ENCODE peak calls at places on chromosomes 13 and 19, in nine cellular contexts. One of them, this sample, is unnamed.

GRCh38 chr19:944171-944567 is 18.3 kb downstream of the ARID3A start:
- DNase-seq in A549: no peak
- DNase-seq in breast epithelium: no peak
- DNase-seq in psoas muscle: no peak
- DNase-seq in lower lobe of right lung: no peak
- DNase-seq in IMR-90: no peak
- DNase-seq in pancreas: no peak
- DNase-seq in astrocyte: no peak
- DNase-seq in naive thymus-derived CD4-positive, alpha-beta T cell: no peak
- DNase-seq in this sample: peak; percentile 71

GRCh38 chr19:47600246-47601179 is 8.4 kb upstream of the BICRA start:
- DNase-seq in A549: peak; percentile 99
- DNase-seq in breast epithelium: peak; percentile 100
- DNase-seq in psoas muscle: peak; percentile 100
- DNase-seq in lower lobe of right lung: peak; percentile 100
- DNase-seq in IMR-90: peak; percentile 98
- DNase-seq in pancreas: peak; percentile 100
- DNase-seq in astrocyte: peak; percentile 94
- DNase-seq in naive thymus-derived CD4-positive, alpha-beta T cell: peak; percentile 94
- DNase-seq in this sample: peak; percentile 100

GRCh38 chr13:36750461-36750860 is 68.6 kb upstream of the RFXAP start:
- DNase-seq in A549: no peak
- DNase-seq in breast epithelium: no peak
- DNase-seq in psoas muscle: no peak
- DNase-seq in lower lobe of right lung: no peak
- DNase-seq in IMR-90: no peak
- DNase-seq in pancreas: no peak
- DNase-seq in astrocyte: peak; percentile 19
- DNase-seq in naive thymus-derived CD4-positive, alpha-beta T cell: no peak
- DNase-seq in this sample: no peak

GRCh38 chr19:16637535-16637934 is 9.5 kb upstream of the MED26 start:
- DNase-seq in A549: no peak
- DNase-seq in breast epithelium: no peak
- DNase-seq in psoas muscle: no peak
- DNase-seq in lower lobe of right lung: no peak
- DNase-seq in IMR-90: peak; percentile 27
- DNase-seq in pancreas: no peak
- DNase-seq in astrocyte: no peak
- DNase-seq in naive thymus-derived CD4-positive, alpha-beta T cell: no peak
- DNase-seq in this sample: no peak

GRCh38 chr13:33194820-33195692 is 90.5 kb downstream of the STARD13 start:
- DNase-seq in A549: peak; percentile 46
- DNase-seq in breast epithelium: no peak
- DNase-seq in psoas muscle: no peak
- DNase-seq in lower lobe of right lung: no peak
- DNase-seq in IMR-90: peak; percentile 96
- DNase-seq in pancreas: peak; percentile 47
- DNase-seq in astrocyte: peak; percentile 95
- DNase-seq in naive thymus-derived CD4-positive, alpha-beta T cell: no peak
- DNase-seq in this sample: no peak

GRCh38 chr13:100602472-100603142 is 14.0 kb upstream of the GGACT start:
- DNase-seq in A549: no peak
- DNase-seq in breast epithelium: no peak
- DNase-seq in psoas muscle: no peak
- DNase-seq in lower lobe of right lung: no peak
- DNase-seq in IMR-90: no peak
- DNase-seq in pancreas: no peak
- DNase-seq in astrocyte: peak; percentile 8
- DNase-seq in naive thymus-derived CD4-positive, alpha-beta T cell: no peak
- DNase-seq in this sample: no peak

GRCh38 chr13:23460309-23460708 is 26.8 kb upstream of the SACS start:
- DNase-seq in A549: no peak
- DNase-seq in breast epithelium: no peak
- DNase-seq in psoas muscle: no peak
- DNase-seq in lower lobe of right lung: no peak
- DNase-seq in IMR-90: no peak
- DNase-seq in pancreas: no peak
- DNase-seq in astrocyte: no peak
- DNase-seq in naive thymus-derived CD4-positive, alpha-beta T cell: no peak
- DNase-seq in this sample: no peak

GRCh38 chr13:33096886-33097610 is 80.8 kb downstream of the KL start:
- DNase-seq in A549: no peak
- DNase-seq in breast epithelium: no peak
- DNase-seq in psoas muscle: no peak
- DNase-seq in lower lobe of right lung: no peak
- DNase-seq in IMR-90: no peak
- DNase-seq in pancreas: no peak
- DNase-seq in astrocyte: no peak
- DNase-seq in naive thymus-derived CD4-positive, alpha-beta T cell: no peak
- DNase-seq in this sample: no peak

GRCh38 chr13:106513025-106513424 is 22.4 kb downstream of the EFNB2 start:
- DNase-seq in A549: no peak
- DNase-seq in breast epithelium: no peak
- DNase-seq in psoas muscle: no peak
- DNase-seq in lower lobe of right lung: no peak
- DNase-seq in IMR-90: peak; percentile 45
- DNase-seq in pancreas: no peak
- DNase-seq in astrocyte: peak; percentile 73
- DNase-seq in naive thymus-derived CD4-positive, alpha-beta T cell: no peak
- DNase-seq in this sample: no peak

GRCh38 chr13:39637890-39638289 is 17.6 kb upstream of the COG6 start:
- DNase-seq in A549: no peak
- DNase-seq in breast epithelium: no peak
- DNase-seq in psoas muscle: no peak
- DNase-seq in lower lobe of right lung: no peak
- DNase-seq in IMR-90: no peak
- DNase-seq in pancreas: no peak
- DNase-seq in astrocyte: no peak
- DNase-seq in naive thymus-derived CD4-positive, alpha-beta T cell: no peak
- DNase-seq in this sample: no peak
- H3K9me3 ChIP-seq in A549: no peaks in the 10 kb centered on the region
- H3K9me3 ChIP-seq in breast epithelium: no peaks in the 10 kb centered on the region
- H3K9me3 ChIP-seq in psoas muscle: no peaks in the 10 kb centered on the region
- H3K9me3 ChIP-seq in lower lobe of right lung: no peaks in the 10 kb centered on the region
- H3K9me3 ChIP-seq in IMR-90: no peaks in the 10 kb centered on the region
- H3K9me3 ChIP-seq in pancreas: no peaks in the 10 kb centered on the region
- H3K9me3 ChIP-seq in astrocyte: no peaks in the 10 kb centered on the region
- H3K9me3 ChIP-seq in naive thymus-derived CD4-positive, alpha-beta T cell: peaks cover 4% of the 10 kb centered on the region
- H3K9me3 ChIP-seq in this sample: no peaks in the 10 kb centered on the region

DNA sequence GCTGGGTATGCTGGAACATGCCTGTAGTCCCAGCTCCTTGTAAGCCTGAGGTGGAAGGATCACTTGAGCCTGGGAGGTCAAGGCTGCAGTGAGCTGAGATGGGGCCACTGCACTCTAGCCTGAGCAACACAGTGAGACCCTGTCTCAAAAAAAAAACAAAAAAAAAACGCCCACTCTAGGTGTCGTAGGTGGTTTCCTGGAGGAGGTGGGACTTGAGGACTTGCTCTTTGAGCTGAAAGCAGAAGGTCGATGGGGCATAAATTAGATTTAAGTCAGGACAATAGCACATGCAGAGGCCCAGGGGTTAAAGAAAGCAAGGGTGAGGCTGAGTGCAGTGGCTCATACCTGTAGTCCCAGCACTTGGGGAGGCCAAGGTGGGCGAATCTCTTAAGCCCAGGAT is 12.9 kb upstream of the ILF3 start:
- DNase-seq in A549: no peak
- DNase-seq in breast epithelium: no peak
- DNase-seq in psoas muscle: no peak
- DNase-seq in lower lobe of right lung: no peak
- DNase-seq in IMR-90: no peak
- DNase-seq in pancreas: no peak
- DNase-seq in astrocyte: no peak
- DNase-seq in naive thymus-derived CD4-positive, alpha-beta T cell: no peak
- DNase-seq in this sample: no peak
- H3K4me1 ChIP-seq in A549: no peaks in the 10 kb centered on the region
- H3K4me1 ChIP-seq in breast epithelium: peaks cover 11% of the 10 kb centered on the region
- H3K4me1 ChIP-seq in psoas muscle: peaks cover 8% of the 10 kb centered on the region
- H3K4me1 ChIP-seq in lower lobe of right lung: peaks cover 45% of the 10 kb centered on the region
- H3K4me1 ChIP-seq in IMR-90: peaks cover 3% of the 10 kb centered on the region
- H3K4me1 ChIP-seq in pancreas: no peaks in the 10 kb centered on the region
- H3K4me1 ChIP-seq in astrocyte: peaks cover 12% of the 10 kb centered on the region
- H3K4me1 ChIP-seq in naive thymus-derived CD4-positive, alpha-beta T cell: no peaks in the 10 kb centered on the region
- H3K4me1 ChIP-seq in this sample: no peaks in the 10 kb centered on the region

GRCh38 chr13:43797154-43797553 is 10.4 kb upstream of the ENOX1 start:
- DNase-seq in A549: no peak
- DNase-seq in breast epithelium: no peak
- DNase-seq in psoas muscle: no peak
- DNase-seq in lower lobe of right lung: no peak
- DNase-seq in IMR-90: no peak
- DNase-seq in pancreas: no peak
- DNase-seq in astrocyte: no peak
- DNase-seq in naive thymus-derived CD4-positive, alpha-beta T cell: no peak
- DNase-seq in this sample: no peak
- H3K4me3 ChIP-seq in A549: no peak overlapping the region
- H3K4me3 ChIP-seq in breast epithelium: no peak overlapping the region
- H3K4me3 ChIP-seq in psoas muscle: no peak overlapping the region
- H3K4me3 ChIP-seq in lower lobe of right lung: no peak overlapping the region
- H3K4me3 ChIP-seq in IMR-90: no peak overlapping the region
- H3K4me3 ChIP-seq in pancreas: no peak overlapping the region
- H3K4me3 ChIP-seq in astrocyte: no peak overlapping the region
- H3K4me3 ChIP-seq in naive thymus-derived CD4-positive, alpha-beta T cell: no peak overlapping the region
- H3K4me3 ChIP-seq in this sample: no peak overlapping the region

GRCh38 chr19:9353011-9353410 is 9.8 kb upstream of the ZNF177 start:
- DNase-seq in A549: no peak
- DNase-seq in breast epithelium: no peak
- DNase-seq in psoas muscle: no peak
- DNase-seq in lower lobe of right lung: no peak
- DNase-seq in IMR-90: no peak
- DNase-seq in pancreas: no peak
- DNase-seq in astrocyte: no peak
- DNase-seq in naive thymus-derived CD4-positive, alpha-beta T cell: no peak
- DNase-seq in this sample: no peak
- H3K9me3 ChIP-seq in A549: peaks cover 43% of the 10 kb centered on the region
- H3K9me3 ChIP-seq in breast epithelium: peaks cover 89% of the 10 kb centered on the region
- H3K9me3 ChIP-seq in psoas muscle: peaks cover 75% of the 10 kb centered on the region
- H3K9me3 ChIP-seq in lower lobe of right lung: peaks cover 98% of the 10 kb centered on the region
- H3K9me3 ChIP-seq in IMR-90: peaks cover 50% of the 10 kb centered on the region
- H3K9me3 ChIP-seq in pancreas: peaks cover 4% of the 10 kb centered on the region
- H3K9me3 ChIP-seq in astrocyte: peaks cover 13% of the 10 kb centered on the region
- H3K9me3 ChIP-seq in naive thymus-derived CD4-positive, alpha-beta T cell: peaks cover 82% of the 10 kb centered on the region
- H3K9me3 ChIP-seq in this sample: peaks cover 17% of the 10 kb centered on the region

GRCh38 chr13:44406617-44407016 is 33.0 kb downstream of the SERP2 start:
- DNase-seq in A549: no peak
- DNase-seq in breast epithelium: no peak
- DNase-seq in psoas muscle: no peak
- DNase-seq in lower lobe of right lung: no peak
- DNase-seq in IMR-90: no peak
- DNase-seq in pancreas: no peak
- DNase-seq in astrocyte: no peak
- DNase-seq in naive thymus-derived CD4-positive, alpha-beta T cell: no peak
- DNase-seq in this sample: no peak
- H3K4me1 ChIP-seq in A549: peaks cover 18% of the 10 kb centered on the region
- H3K4me1 ChIP-seq in breast epithelium: peaks cover 6% of the 10 kb centered on the region
- H3K4me1 ChIP-seq in psoas muscle: no peaks in the 10 kb centered on the region
- H3K4me1 ChIP-seq in lower lobe of right lung: no peaks in the 10 kb centered on the region
- H3K4me1 ChIP-seq in IMR-90: peaks cover 5% of the 10 kb centered on the region
- H3K4me1 ChIP-seq in pancreas: no peaks in the 10 kb centered on the region
- H3K4me1 ChIP-seq in astrocyte: peaks cover 6% of the 10 kb centered on the region
- H3K4me1 ChIP-seq in naive thymus-derived CD4-positive, alpha-beta T cell: no peaks in the 10 kb centered on the region
- H3K4me1 ChIP-seq in this sample: peaks cover 4% of the 10 kb centered on the region

DNA sequence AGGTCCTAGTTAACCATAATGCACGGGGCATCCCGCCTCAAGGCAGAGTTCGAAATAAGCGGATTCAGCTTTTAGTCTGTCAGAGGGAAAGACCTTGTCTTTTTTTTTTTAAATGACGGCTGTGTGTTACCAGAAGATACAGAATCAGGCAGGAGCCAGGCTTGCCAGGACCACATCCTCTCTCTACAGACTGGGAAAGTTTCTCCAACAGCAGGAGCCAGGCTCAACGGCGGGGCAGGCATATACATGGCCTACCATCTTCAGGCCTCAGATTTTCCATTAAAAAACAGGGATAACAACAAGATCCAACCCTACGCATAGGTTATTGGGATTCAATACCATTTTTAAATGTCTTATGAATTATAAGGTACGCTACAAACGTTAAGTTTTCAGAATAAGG is 17.8 kb downstream of the IRS2 start:
- DNase-seq in A549: no peak
- DNase-seq in breast epithelium: no peak
- DNase-seq in psoas muscle: no peak
- DNase-seq in lower lobe of right lung: no peak
- DNase-seq in IMR-90: no peak
- DNase-seq in pancreas: no peak
- DNase-seq in astrocyte: no peak
- DNase-seq in naive thymus-derived CD4-positive, alpha-beta T cell: no peak
- DNase-seq in this sample: no peak
- H3K4me3 ChIP-seq in A549: no peak overlapping the region
- H3K4me3 ChIP-seq in breast epithelium: no peak overlapping the region
- H3K4me3 ChIP-seq in psoas muscle: no peak overlapping the region
- H3K4me3 ChIP-seq in lower lobe of right lung: no peak overlapping the region
- H3K4me3 ChIP-seq in IMR-90: no peak overlapping the region
- H3K4me3 ChIP-seq in pancreas: no peak overlapping the region
- H3K4me3 ChIP-seq in astrocyte: no peak overlapping the region
- H3K4me3 ChIP-seq in naive thymus-derived CD4-positive, alpha-beta T cell: no peak overlapping the region
- H3K4me3 ChIP-seq in this sample: no peak overlapping the region

GRCh38 chr13:98363326-98363725 is 186.3 kb upstream of the RNF113B start:
- DNase-seq in A549: no peak
- DNase-seq in breast epithelium: no peak
- DNase-seq in psoas muscle: no peak
- DNase-seq in lower lobe of right lung: no peak
- DNase-seq in IMR-90: no peak
- DNase-seq in pancreas: no peak
- DNase-seq in astrocyte: no peak
- DNase-seq in naive thymus-derived CD4-positive, alpha-beta T cell: no peak
- DNase-seq in this sample: no peak

GRCh38 chr13:98365291-98365690 is 188.2 kb upstream of the RNF113B start:
- DNase-seq in A549: no peak
- DNase-seq in breast epithelium: no peak
- DNase-seq in psoas muscle: no peak
- DNase-seq in lower lobe of right lung: no peak
- DNase-seq in IMR-90: no peak
- DNase-seq in pancreas: no peak
- DNase-seq in astrocyte: no peak
- DNase-seq in naive thymus-derived CD4-positive, alpha-beta T cell: no peak
- DNase-seq in this sample: no peak

GRCh38 chr13:98368019-98368418 is 190.9 kb upstream of the RNF113B start:
- DNase-seq in A549: no peak
- DNase-seq in breast epithelium: no peak
- DNase-seq in psoas muscle: no peak
- DNase-seq in lower lobe of right lung: no peak
- DNase-seq in IMR-90: peak; percentile 84
- DNase-seq in pancreas: no peak
- DNase-seq in astrocyte: peak; percentile 83
- DNase-seq in naive thymus-derived CD4-positive, alpha-beta T cell: no peak
- DNase-seq in this sample: no peak

GRCh38 chr13:98366959-98367358 is 189.9 kb upstream of the RNF113B start:
- DNase-seq in A549: no peak
- DNase-seq in breast epithelium: no peak
- DNase-seq in psoas muscle: no peak
- DNase-seq in lower lobe of right lung: no peak
- DNase-seq in IMR-90: no peak
- DNase-seq in pancreas: no peak
- DNase-seq in astrocyte: no peak
- DNase-seq in naive thymus-derived CD4-positive, alpha-beta T cell: no peak
- DNase-seq in this sample: no peak

GRCh38 chr13:98364648-98365047 is 187.6 kb upstream of the RNF113B start:
- DNase-seq in A549: no peak
- DNase-seq in breast epithelium: no peak
- DNase-seq in psoas muscle: no peak
- DNase-seq in lower lobe of right lung: no peak
- DNase-seq in IMR-90: no peak
- DNase-seq in pancreas: no peak
- DNase-seq in astrocyte: no peak
- DNase-seq in naive thymus-derived CD4-positive, alpha-beta T cell: no peak
- DNase-seq in this sample: no peak
- H3K9me3 ChIP-seq in A549: no peaks in the 10 kb centered on the region
- H3K9me3 ChIP-seq in breast epithelium: no peaks in the 10 kb centered on the region
- H3K9me3 ChIP-seq in psoas muscle: no peaks in the 10 kb centered on the region
- H3K9me3 ChIP-seq in lower lobe of right lung: no peaks in the 10 kb centered on the region
- H3K9me3 ChIP-seq in IMR-90: no peaks in the 10 kb centered on the region
- H3K9me3 ChIP-seq in pancreas: no peaks in the 10 kb centered on the region
- H3K9me3 ChIP-seq in astrocyte: no peaks in the 10 kb centered on the region
- H3K9me3 ChIP-seq in naive thymus-derived CD4-positive, alpha-beta T cell: no peaks in the 10 kb centered on the region
- H3K9me3 ChIP-seq in this sample: no peaks in the 10 kb centered on the region

This sample was measured in right cardiac atrium.